ENCODE peak calls at places on chromosomes 3 and 15, in nine cellular contexts. One of them, this sample, is unnamed.

GRCh38 chr15:47184003-47184404 is 533.3 kb upstream of the SEMA6D start:
- DNase-seq in fibroblast of pulmonary artery: no peak
- DNase-seq in astrocyte of the spinal cord: no peak
- DNase-seq in psoas muscle: peak
- DNase-seq in brain microvascular endothelial cell: peak
- DNase-seq in tibial nerve: no peak
- DNase-seq in A549: no peak
- DNase-seq in ascending aorta: no peak
- DNase-seq in fibroblast of lung: no peak
- DNase-seq in this sample: no peak

GRCh38 chr3:157542711-157543485 is 39.7 kb upstream of the VEPH1 start:
- DNase-seq in fibroblast of pulmonary artery: peak
- DNase-seq in astrocyte of the spinal cord: peak
- DNase-seq in psoas muscle: peak
- DNase-seq in brain microvascular endothelial cell: peak
- DNase-seq in tibial nerve: peak
- DNase-seq in A549: peak
- DNase-seq in ascending aorta: peak
- DNase-seq in fibroblast of lung: peak
- DNase-seq in this sample: no peak

GRCh38 chr3:38645601-38646000 is 3.9 kb downstream of the SCN5A start:
- DNase-seq in fibroblast of pulmonary artery: no peak
- DNase-seq in astrocyte of the spinal cord: no peak
- DNase-seq in psoas muscle: no peak
- DNase-seq in brain microvascular endothelial cell: no peak
- DNase-seq in tibial nerve: no peak
- DNase-seq in A549: no peak
- DNase-seq in ascending aorta: peak
- DNase-seq in fibroblast of lung: no peak
- DNase-seq in this sample: no peak

GRCh38 chr3:9754678-9755077 is 4.9 kb downstream of the OGG1 start:
- DNase-seq in fibroblast of pulmonary artery: no peak
- DNase-seq in astrocyte of the spinal cord: no peak
- DNase-seq in psoas muscle: no peak
- DNase-seq in brain microvascular endothelial cell: no peak
- DNase-seq in tibial nerve: no peak
- DNase-seq in A549: no peak
- DNase-seq in ascending aorta: no peak
- DNase-seq in fibroblast of lung: no peak
- DNase-seq in this sample: no peak

GRCh38 chr15:31267161-31268107 is 59.2 kb upstream of the KLF13 start:
- DNase-seq in fibroblast of pulmonary artery: no peak
- DNase-seq in astrocyte of the spinal cord: no peak
- DNase-seq in psoas muscle: peak
- DNase-seq in brain microvascular endothelial cell: no peak
- DNase-seq in tibial nerve: no peak
- DNase-seq in A549: no peak
- DNase-seq in ascending aorta: peak
- DNase-seq in fibroblast of lung: no peak
- DNase-seq in this sample: no peak

GRCh38 chr15:50145451-50145872 is 26.4 kb upstream of the ATP8B4 start:
- DNase-seq in fibroblast of pulmonary artery: peak
- DNase-seq in astrocyte of the spinal cord: peak
- DNase-seq in psoas muscle: no peak
- DNase-seq in brain microvascular endothelial cell: peak
- DNase-seq in tibial nerve: peak
- DNase-seq in A549: peak
- DNase-seq in ascending aorta: no peak
- DNase-seq in fibroblast of lung: peak
- DNase-seq in this sample: peak

GRCh38 chr15:82300883-82301282 is 38.3 kb downstream of the SAXO2 start:
- DNase-seq in fibroblast of pulmonary artery: no peak
- DNase-seq in astrocyte of the spinal cord: no peak
- DNase-seq in psoas muscle: no peak
- DNase-seq in brain microvascular endothelial cell: no peak
- DNase-seq in tibial nerve: no peak
- DNase-seq in A549: no peak
- DNase-seq in ascending aorta: no peak
- DNase-seq in fibroblast of lung: no peak
- DNase-seq in this sample: no peak

GRCh38 chr15:74240002-74240568 is 4.0 kb downstream of the CCDC33 start:
- DNase-seq in fibroblast of pulmonary artery: peak
- DNase-seq in astrocyte of the spinal cord: peak
- DNase-seq in psoas muscle: peak
- DNase-seq in brain microvascular endothelial cell: peak
- DNase-seq in tibial nerve: peak
- DNase-seq in A549: peak
- DNase-seq in ascending aorta: peak
- DNase-seq in fibroblast of lung: peak
- DNase-seq in this sample: no peak

GRCh38 chr3:154100556-154100955 is 20.6 kb upstream of the ARHGEF26 start:
- DNase-seq in fibroblast of pulmonary artery: no peak
- DNase-seq in astrocyte of the spinal cord: no peak
- DNase-seq in psoas muscle: no peak
- DNase-seq in brain microvascular endothelial cell: no peak
- DNase-seq in tibial nerve: no peak
- DNase-seq in A549: no peak
- DNase-seq in ascending aorta: no peak
- DNase-seq in fibroblast of lung: no peak
- DNase-seq in this sample: no peak

GRCh38 chr3:183591881-183592521 is 36.5 kb upstream of the KLHL6 start:
- DNase-seq in fibroblast of pulmonary artery: peak
- DNase-seq in astrocyte of the spinal cord: no peak
- DNase-seq in psoas muscle: no peak
- DNase-seq in brain microvascular endothelial cell: no peak
- DNase-seq in tibial nerve: no peak
- DNase-seq in A549: no peak
- DNase-seq in ascending aorta: no peak
- DNase-seq in fibroblast of lung: no peak
- DNase-seq in this sample: no peak

GRCh38 chr15:33016405-33017024 is 178.0 kb downstream of the FMN1 start:
- DNase-seq in fibroblast of pulmonary artery: no peak
- DNase-seq in astrocyte of the spinal cord: no peak
- DNase-seq in psoas muscle: no peak
- DNase-seq in brain microvascular endothelial cell: no peak
- DNase-seq in tibial nerve: no peak
- DNase-seq in A549: no peak
- DNase-seq in ascending aorta: no peak
- DNase-seq in fibroblast of lung: no peak
- DNase-seq in this sample: no peak

GRCh38 chr15:44719293-44719999 is 8.1 kb downstream of the B2M start:
- DNase-seq in fibroblast of pulmonary artery: peak
- DNase-seq in astrocyte of the spinal cord: peak
- DNase-seq in psoas muscle: no peak
- DNase-seq in brain microvascular endothelial cell: no peak
- DNase-seq in tibial nerve: no peak
- DNase-seq in A549: no peak
- DNase-seq in ascending aorta: no peak
- DNase-seq in fibroblast of lung: peak
- DNase-seq in this sample: no peak

GRCh38 chr15:62549345-62549970 is 384.4 kb upstream of the C2CD4B start:
- DNase-seq in fibroblast of pulmonary artery: peak
- DNase-seq in astrocyte of the spinal cord: peak
- DNase-seq in psoas muscle: no peak
- DNase-seq in brain microvascular endothelial cell: peak
- DNase-seq in tibial nerve: no peak
- DNase-seq in A549: peak
- DNase-seq in ascending aorta: no peak
- DNase-seq in fibroblast of lung: no peak
- DNase-seq in this sample: no peak

GRCh38 chr3:45552773-45553371 is 41.7 kb upstream of the LIMD1 start:
- DNase-seq in fibroblast of pulmonary artery: no peak
- DNase-seq in astrocyte of the spinal cord: no peak
- DNase-seq in psoas muscle: no peak
- DNase-seq in brain microvascular endothelial cell: no peak
- DNase-seq in tibial nerve: no peak
- DNase-seq in A549: no peak
- DNase-seq in ascending aorta: no peak
- DNase-seq in fibroblast of lung: no peak
- DNase-seq in this sample: no peak

GRCh38 chr15:51801391-51801835 is 28.0 kb upstream of the TMOD3 start:
- DNase-seq in fibroblast of pulmonary artery: peak
- DNase-seq in astrocyte of the spinal cord: peak
- DNase-seq in psoas muscle: peak
- DNase-seq in brain microvascular endothelial cell: peak
- DNase-seq in tibial nerve: no peak
- DNase-seq in A549: peak
- DNase-seq in ascending aorta: no peak
- DNase-seq in fibroblast of lung: peak
- DNase-seq in this sample: no peak

GRCh38 chr3:127524300-127524896 is 66.1 kb downstream of the TPRA1 start:
- DNase-seq in fibroblast of pulmonary artery: no peak
- DNase-seq in astrocyte of the spinal cord: no peak
- DNase-seq in psoas muscle: no peak
- DNase-seq in brain microvascular endothelial cell: no peak
- DNase-seq in tibial nerve: no peak
- DNase-seq in A549: no peak
- DNase-seq in ascending aorta: no peak
- DNase-seq in fibroblast of lung: no peak
- DNase-seq in this sample: no peak

GRCh38 chr3:42499478-42499871 is 3.0 kb upstream of the VIPR1 start:
- DNase-seq in fibroblast of pulmonary artery: no peak
- DNase-seq in astrocyte of the spinal cord: no peak
- DNase-seq in psoas muscle: no peak
- DNase-seq in brain microvascular endothelial cell: no peak
- DNase-seq in tibial nerve: no peak
- DNase-seq in A549: no peak
- DNase-seq in ascending aorta: peak
- DNase-seq in fibroblast of lung: no peak
- DNase-seq in this sample: no peak

GRCh38 chr15:31309893-31310606 is 16.6 kb upstream of the KLF13 start:
- DNase-seq in fibroblast of pulmonary artery: no peak
- DNase-seq in astrocyte of the spinal cord: no peak
- DNase-seq in psoas muscle: no peak
- DNase-seq in brain microvascular endothelial cell: no peak
- DNase-seq in tibial nerve: no peak
- DNase-seq in A549: no peak
- DNase-seq in ascending aorta: no peak
- DNase-seq in fibroblast of lung: no peak
- DNase-seq in this sample: no peak

GRCh38 chr3:195208631-195209030 is 62.3 kb downstream of the XXYLT1 start:
- DNase-seq in fibroblast of pulmonary artery: no peak
- DNase-seq in astrocyte of the spinal cord: no peak
- DNase-seq in psoas muscle: no peak
- DNase-seq in brain microvascular endothelial cell: no peak
- DNase-seq in tibial nerve: no peak
- DNase-seq in A549: no peak
- DNase-seq in ascending aorta: no peak
- DNase-seq in fibroblast of lung: no peak
- DNase-seq in this sample: no peak
- H3K4me3 ChIP-seq in fibroblast of pulmonary artery: no peak
- H3K4me3 ChIP-seq in astrocyte of the spinal cord: no peak
- H3K4me3 ChIP-seq in psoas muscle: no peak
- H3K4me3 ChIP-seq in brain microvascular endothelial cell: no peak
- H3K4me3 ChIP-seq in tibial nerve: no peak
- H3K4me3 ChIP-seq in A549: no peak
- H3K4me3 ChIP-seq in ascending aorta: no peak
- H3K4me3 ChIP-seq in fibroblast of lung: no peak
- H3K4me3 ChIP-seq in this sample: no peak

GRCh38 chr15:92053727-92054316 is 200.3 kb downstream of the SLCO3A1 start:
- DNase-seq in fibroblast of pulmonary artery: no peak
- DNase-seq in astrocyte of the spinal cord: no peak
- DNase-seq in psoas muscle: no peak
- DNase-seq in brain microvascular endothelial cell: no peak
- DNase-seq in tibial nerve: no peak
- DNase-seq in A549: no peak
- DNase-seq in ascending aorta: no peak
- DNase-seq in fibroblast of lung: no peak
- DNase-seq in this sample: no peak
- TF ChIP-seq CTCF in fibroblast of pulmonary artery: peak
- TF ChIP-seq CTCF in astrocyte of the spinal cord: peak
- TF ChIP-seq CTCF in psoas muscle: peak
- TF ChIP-seq CTCF in brain microvascular endothelial cell: peak
- TF ChIP-seq CTCF in tibial nerve: no peak
- TF ChIP-seq CTCF in A549: peak
- TF ChIP-seq CTCF in ascending aorta: no peak
- TF ChIP-seq CTCF in fibroblast of lung: peak
- TF ChIP-seq CTCF in this sample: no peak

GRCh38 chr3:46962427-46962826 is 14.1 kb downstream of the CCDC12 start:
- DNase-seq in fibroblast of pulmonary artery: no peak
- DNase-seq in astrocyte of the spinal cord: no peak
- DNase-seq in psoas muscle: no peak
- DNase-seq in brain microvascular endothelial cell: no peak
- DNase-seq in tibial nerve: no peak
- DNase-seq in A549: no peak
- DNase-seq in ascending aorta: no peak
- DNase-seq in fibroblast of lung: no peak
- DNase-seq in this sample: no peak

GRCh38 chr3:46958469-46959168 is 17.9 kb downstream of the CCDC12 start:
- DNase-seq in fibroblast of pulmonary artery: no peak
- DNase-seq in astrocyte of the spinal cord: no peak
- DNase-seq in psoas muscle: no peak
- DNase-seq in brain microvascular endothelial cell: no peak
- DNase-seq in tibial nerve: no peak
- DNase-seq in A549: no peak
- DNase-seq in ascending aorta: no peak
- DNase-seq in fibroblast of lung: no peak
- DNase-seq in this sample: no peak

GRCh38 chr3:46960081-46960701 is 16.4 kb downstream of the CCDC12 start:
- DNase-seq in fibroblast of pulmonary artery: peak
- DNase-seq in astrocyte of the spinal cord: peak
- DNase-seq in psoas muscle: no peak
- DNase-seq in brain microvascular endothelial cell: peak
- DNase-seq in tibial nerve: no peak
- DNase-seq in A549: no peak
- DNase-seq in ascending aorta: no peak
- DNase-seq in fibroblast of lung: peak
- DNase-seq in this sample: no peak

GRCh38 chr3:46959169-46959515 is 17.4 kb downstream of the CCDC12 start:
- DNase-seq in fibroblast of pulmonary artery: no peak
- DNase-seq in astrocyte of the spinal cord: no peak
- DNase-seq in psoas muscle: no peak
- DNase-seq in brain microvascular endothelial cell: no peak
- DNase-seq in tibial nerve: no peak
- DNase-seq in A549: no peak
- DNase-seq in ascending aorta: no peak
- DNase-seq in fibroblast of lung: no peak
- DNase-seq in this sample: no peak

GRCh38 chr3:46960801-46961200 is 15.7 kb downstream of the CCDC12 start:
- DNase-seq in fibroblast of pulmonary artery: no peak
- DNase-seq in astrocyte of the spinal cord: no peak
- DNase-seq in psoas muscle: no peak
- DNase-seq in brain microvascular endothelial cell: no peak
- DNase-seq in tibial nerve: no peak
- DNase-seq in A549: no peak
- DNase-seq in ascending aorta: no peak
- DNase-seq in fibroblast of lung: no peak
- DNase-seq in this sample: no peak
- H3K4me3 ChIP-seq in fibroblast of pulmonary artery: no peak
- H3K4me3 ChIP-seq in astrocyte of the spinal cord: no peak
- H3K4me3 ChIP-seq in psoas muscle: peak
- H3K4me3 ChIP-seq in brain microvascular endothelial cell: no peak
- H3K4me3 ChIP-seq in tibial nerve: no peak
- H3K4me3 ChIP-seq in A549: no peak
- H3K4me3 ChIP-seq in ascending aorta: no peak
- H3K4me3 ChIP-seq in fibroblast of lung: no peak
- H3K4me3 ChIP-seq in this sample: no peak

GRCh38 chr3:120040813-120041377 is 53.4 kb downstream of the GSK3B start:
- DNase-seq in fibroblast of pulmonary artery: no peak
- DNase-seq in astrocyte of the spinal cord: no peak
- DNase-seq in psoas muscle: no peak
- DNase-seq in brain microvascular endothelial cell: no peak
- DNase-seq in tibial nerve: no peak
- DNase-seq in A549: no peak
- DNase-seq in ascending aorta: no peak
- DNase-seq in fibroblast of lung: no peak
- DNase-seq in this sample: no peak

GRCh38 chr3:120039642-120040610 is 54.3 kb downstream of the GSK3B start:
- DNase-seq in fibroblast of pulmonary artery: no peak
- DNase-seq in astrocyte of the spinal cord: no peak
- DNase-seq in psoas muscle: no peak
- DNase-seq in brain microvascular endothelial cell: no peak
- DNase-seq in tibial nerve: no peak
- DNase-seq in A549: no peak
- DNase-seq in ascending aorta: no peak
- DNase-seq in fibroblast of lung: no peak
- DNase-seq in this sample: no peak
- TF ChIP-seq CTCF in fibroblast of pulmonary artery: no peak
- TF ChIP-seq CTCF in astrocyte of the spinal cord: peak
- TF ChIP-seq CTCF in psoas muscle: no peak
- TF ChIP-seq CTCF in brain microvascular endothelial cell: peak
- TF ChIP-seq CTCF in tibial nerve: no peak
- TF ChIP-seq CTCF in A549: peak
- TF ChIP-seq CTCF in ascending aorta: no peak
- TF ChIP-seq CTCF in fibroblast of lung: no peak
- TF ChIP-seq CTCF in this sample: no peak